ENCODE peak calls at places on chromosome 3, in six cellular contexts. I is K562, N is mammary epithelial cell, O is SK-N-MC, S is endothelial cell of umbilical vein, B is HepG2. P is an unnamed sample.

GRCh38 chr3:4107430-4107829 is 195.7 kb upstream of the SETMAR start:
- DNase-seq in I (no peak), N (no peak), O (no peak), S (no peak), B (no peak), P (no peak)

GRCh38 chr3:146523536-146523935 is 20.9 kb downstream of the PLSCR1 start:
- DNase-seq in I (no peak), N (no peak), O (no peak), S (no peak), B (no peak), P (no peak)

GRCh38 chr3:123880998-123881561 is 3.1 kb downstream of the MYLK start:
- DNase-seq in I (no peak), N (peak), O (no peak), S (peak), B (peak), P (peak)

GRCh38 chr3:187360523-187361060 is 7.6 kb upstream of the RTP4 start:
- DNase-seq in I (no peak), N (no peak), O (no peak), S (no peak), B (no peak), P (no peak)

GRCh38 chr3:194443911-194444310 is 42.9 kb downstream of the ATP13A3 start:
- DNase-seq in I (no peak), N (no peak), O (no peak), S (no peak), B (no peak), P (no peak)

GRCh38 chr3:149273096-149273751 is 51.6 kb upstream of the CP start:
- DNase-seq in I (peak), N (peak), O (peak), S (peak), B (peak), P (peak)

GRCh38 chr3:163132111-163132510 is 1635.5 kb downstream of the OTOL1 start:
- DNase-seq in I (no peak), N (no peak), O (no peak), S (no peak), B (no peak), P (no peak)

GRCh38 chr3:10223676-10224639 is 24.3 kb upstream of the TATDN2 start:
- DNase-seq in I (no peak), N (no peak), O (no peak), S (no peak), B (peak), P (no peak)

GRCh38 chr3:182284793-182285192 is 508.5 kb upstream of the ATP11B start:
- DNase-seq in I (no peak), N (no peak), O (no peak), S (no peak), B (no peak), P (no peak)

GRCh38 chr3:101203411-101203810 is 117.0 kb downstream of the IMPG2 start:
- DNase-seq in I (no peak), N (peak), O (no peak), S (no peak), B (no peak), P (peak)

GRCh38 chr3:103170651-103171050 is 735.8 kb downstream of the ZPLD1 start:
- DNase-seq in I (no peak), N (no peak), O (no peak), S (no peak), B (no peak), P (no peak)

GRCh38 chr3:196096382-196096953 is 14.6 kb upstream of the TFRC start:
- DNase-seq in I (no peak), N (no peak), O (no peak), S (no peak), B (no peak), P (no peak)

GRCh38 chr3:150635076-150635475 is 32.0 kb downstream of the SELENOT start:
- DNase-seq in I (peak), N (no peak), O (no peak), S (peak), B (no peak), P (no peak)

GRCh38 chr3:138935864-138936762 is 10.8 kb downstream of the FOXL2 start:
- DNase-seq in I (peak), N (peak), O (no peak), S (peak), B (peak), P (peak)

GRCh38 chr3:95721938-95722337 is 1092.5 kb upstream of the EPHA6 start:
- DNase-seq in I (no peak), N (no peak), O (no peak), S (no peak), B (no peak), P (no peak)

GRCh38 chr3:138974467-138974866 is 27.4 kb downstream of the FOXL2NB start:
- DNase-seq in I (no peak), N (peak), O (no peak), S (peak), B (no peak), P (peak)

GRCh38 chr3:192366916-192367315 is 360.4 kb downstream of the FGF12 start:
- DNase-seq in I (no peak), N (no peak), O (no peak), S (no peak), B (no peak), P (no peak)

GRCh38 chr3:118187221-118187620 is 847.4 kb downstream of the IGSF11 start:
- DNase-seq in I (no peak), N (peak), O (no peak), S (no peak), B (no peak), P (no peak)

GRCh38 chr3:195394700-195395099 is 48.1 kb downstream of the ACAP2 start:
- DNase-seq in I (no peak), N (no peak), O (no peak), S (no peak), B (no peak), P (peak)

GRCh38 chr3:55206000-55206399 is 278.1 kb upstream of the LRTM1 start:
- DNase-seq in I (no peak), N (no peak), O (no peak), S (no peak), B (no peak), P (peak)

GRCh38 chr3:138434875-138435772 is 708 bp downstream of the ESYT3 start:
- DNase-seq in I (no peak), N (no peak), O (no peak), S (no peak), B (no peak), P (no peak)

GRCh38 chr3:63967675-63968611 is 55.4 kb downstream of the PSMD6 start:
- DNase-seq in I (peak), N (peak), O (peak), S (peak), B (peak), P (peak)

GRCh38 chr3:198080521-198081384 is 120.7 kb downstream of the LMLN start:
- DNase-seq in I (peak), N (peak), O (no peak), S (peak), B (peak), P (peak)
- TF ChIP-seq EZH2 in I (no peak), N (no peak), O (no peak), S (peak), B (no peak), P (no peak)

GRCh38 chr3:87811953-87812352 is 246.9 kb downstream of the CGGBP1 start:
- DNase-seq in I (no peak), N (no peak), O (no peak), S (no peak), B (no peak), P (no peak)
- H3K9ac ChIP-seq in I (no peak), N (no peak), O (no peak), S (no peak), B (no peak), P (no peak)

GRCh38 chr3:128483657-128484403 is 9.2 kb downstream of the GATA2 start:
- DNase-seq in I (no peak), N (no peak), O (no peak), S (peak), B (no peak), P (peak)
- TF ChIP-seq EZH2 in I (no peak), N (peak), O (no peak), S (no peak), B (no peak), P (no peak)

DNA sequence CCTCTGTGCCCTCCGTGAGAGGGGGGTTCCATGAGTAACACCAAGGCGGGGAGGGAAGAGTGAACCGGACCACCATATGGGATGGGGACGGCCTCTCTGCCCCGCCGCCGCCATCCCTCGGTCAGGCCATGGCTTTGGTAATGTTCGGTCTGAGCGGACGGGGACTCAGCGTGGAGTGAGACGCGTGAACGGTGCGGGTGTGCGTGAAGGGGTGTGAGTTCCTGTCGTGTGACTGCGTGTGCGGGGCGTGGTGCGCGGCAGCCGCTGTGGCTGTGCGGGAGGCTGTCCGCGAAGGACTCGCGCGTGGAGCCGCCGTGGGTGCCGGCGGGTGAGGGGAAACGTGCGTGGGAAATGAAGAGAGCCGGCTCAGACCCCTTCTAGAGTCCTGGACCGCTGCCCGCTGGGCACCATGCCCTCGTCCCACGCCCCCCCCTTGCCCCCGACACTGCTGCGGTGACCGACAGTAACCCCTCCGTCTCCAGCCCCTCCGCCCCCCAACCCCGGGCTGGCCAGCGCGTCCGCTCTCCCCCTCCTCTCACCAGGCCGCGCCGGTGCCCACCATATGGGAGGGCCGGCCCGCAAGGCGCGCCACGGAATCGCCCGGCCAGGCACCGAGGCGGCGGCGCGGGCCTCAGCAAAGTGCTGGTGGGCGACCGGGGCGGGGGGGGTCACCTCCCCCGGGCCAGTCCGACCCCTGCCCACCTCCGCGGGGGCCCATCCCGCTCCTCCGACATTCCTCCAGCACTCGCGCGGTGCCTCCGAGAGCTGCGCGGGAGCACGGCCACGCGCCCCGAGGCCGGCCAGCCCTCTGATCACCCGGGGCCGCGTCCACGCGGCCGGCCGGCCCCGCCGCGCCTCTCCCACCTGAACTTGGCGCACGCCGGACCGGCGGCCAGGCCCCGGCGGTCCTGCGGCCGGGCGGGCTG is 572 bp downstream of the KLF15 start:
- DNase-seq in I (no peak), N (no peak), O (no peak), S (peak), B (no peak), P (no peak)
- H3K9ac ChIP-seq in I (no peak), N (no peak), O (peak), S (peak), B (peak), P (peak)

P was measured in fibroblast of lung.